ENCODE peak calls at places on chromosome 11, in ten cellular contexts. One of them, this sample, is unnamed.

GRCh38 chr11:4991066-4991465 is 3.6 kb upstream of the OR51L1 start:
- DNase-seq in sciatic nerve: no peak
- DNase-seq in NCI-H1092: no peak
- DNase-seq in effector CD8-positive, alpha-beta T cell: no peak
- DNase-seq in pulmonary artery endothelial cell: no peak
- DNase-seq in T-helper 9 cell: no peak
- DNase-seq in activated gamma-delta T cell treated with anti-CD3 and anti-CD28 coated beads, Interleukin-2, amount 50 U/mL, for 16 hours: no peak
- DNase-seq in neural crest cell: no peak
- DNase-seq in NCI-H446: no peak
- DNase-seq in CD8-positive, alpha-beta T cell: no peak
- DNase-seq in this sample: no peak

GRCh38 chr11:2691355-2691761 is 8.4 kb downstream of the KCNQ1OT1 start:
- DNase-seq in sciatic nerve: no peak
- DNase-seq in NCI-H1092: no peak
- DNase-seq in effector CD8-positive, alpha-beta T cell: no peak
- DNase-seq in pulmonary artery endothelial cell: no peak
- DNase-seq in T-helper 9 cell: no peak
- DNase-seq in activated gamma-delta T cell treated with anti-CD3 and anti-CD28 coated beads, Interleukin-2, amount 50 U/mL, for 16 hours: no peak
- DNase-seq in neural crest cell: no peak
- DNase-seq in NCI-H446: no peak
- DNase-seq in CD8-positive, alpha-beta T cell: no peak
- DNase-seq in this sample: no peak

GRCh38 chr11:62555464-62556092 is 9.0 kb upstream of the AHNAK start:
- DNase-seq in sciatic nerve: no peak
- DNase-seq in NCI-H1092: no peak
- DNase-seq in effector CD8-positive, alpha-beta T cell: peak; percentile 46
- DNase-seq in pulmonary artery endothelial cell: no peak
- DNase-seq in T-helper 9 cell: peak; percentile 59
- DNase-seq in activated gamma-delta T cell treated with anti-CD3 and anti-CD28 coated beads, Interleukin-2, amount 50 U/mL, for 16 hours: no peak
- DNase-seq in neural crest cell: no peak
- DNase-seq in NCI-H446: no peak
- DNase-seq in CD8-positive, alpha-beta T cell: peak; percentile 71
- DNase-seq in this sample: peak; percentile 74

GRCh38 chr11:3950996-3951662 is 95.7 kb downstream of the STIM1 start:
- DNase-seq in sciatic nerve: no peak
- DNase-seq in NCI-H1092: no peak
- DNase-seq in effector CD8-positive, alpha-beta T cell: no peak
- DNase-seq in pulmonary artery endothelial cell: no peak
- DNase-seq in T-helper 9 cell: no peak
- DNase-seq in activated gamma-delta T cell treated with anti-CD3 and anti-CD28 coated beads, Interleukin-2, amount 50 U/mL, for 16 hours: no peak
- DNase-seq in neural crest cell: no peak
- DNase-seq in NCI-H446: no peak
- DNase-seq in CD8-positive, alpha-beta T cell: no peak
- DNase-seq in this sample: no peak

GRCh38 chr11:12284321-12285050 is 92.9 kb upstream of the PARVA start:
- DNase-seq in sciatic nerve: no peak
- DNase-seq in NCI-H1092: no peak
- DNase-seq in effector CD8-positive, alpha-beta T cell: no peak
- DNase-seq in pulmonary artery endothelial cell: no peak
- DNase-seq in T-helper 9 cell: no peak
- DNase-seq in activated gamma-delta T cell treated with anti-CD3 and anti-CD28 coated beads, Interleukin-2, amount 50 U/mL, for 16 hours: no peak
- DNase-seq in neural crest cell: no peak
- DNase-seq in NCI-H446: no peak
- DNase-seq in CD8-positive, alpha-beta T cell: no peak
- DNase-seq in this sample: no peak

GRCh38 chr11:12290477-12290922 is 86.9 kb upstream of the PARVA start:
- DNase-seq in sciatic nerve: no peak
- DNase-seq in NCI-H1092: no peak
- DNase-seq in effector CD8-positive, alpha-beta T cell: no peak
- DNase-seq in pulmonary artery endothelial cell: no peak
- DNase-seq in T-helper 9 cell: no peak
- DNase-seq in activated gamma-delta T cell treated with anti-CD3 and anti-CD28 coated beads, Interleukin-2, amount 50 U/mL, for 16 hours: no peak
- DNase-seq in neural crest cell: no peak
- DNase-seq in NCI-H446: no peak
- DNase-seq in CD8-positive, alpha-beta T cell: no peak
- DNase-seq in this sample: no peak

GRCh38 chr11:16814410-16815046 is 76.1 kb downstream of the C11orf58 start:
- DNase-seq in sciatic nerve: no peak
- DNase-seq in NCI-H1092: no peak
- DNase-seq in effector CD8-positive, alpha-beta T cell: no peak
- DNase-seq in pulmonary artery endothelial cell: no peak
- DNase-seq in T-helper 9 cell: no peak
- DNase-seq in activated gamma-delta T cell treated with anti-CD3 and anti-CD28 coated beads, Interleukin-2, amount 50 U/mL, for 16 hours: no peak
- DNase-seq in neural crest cell: no peak
- DNase-seq in NCI-H446: no peak
- DNase-seq in CD8-positive, alpha-beta T cell: no peak
- DNase-seq in this sample: no peak

GRCh38 chr11:59944761-59945160 is 6.5 kb downstream of the OOSP1 start:
- DNase-seq in sciatic nerve: no peak
- DNase-seq in NCI-H1092: no peak
- DNase-seq in effector CD8-positive, alpha-beta T cell: no peak
- DNase-seq in pulmonary artery endothelial cell: no peak
- DNase-seq in T-helper 9 cell: no peak
- DNase-seq in activated gamma-delta T cell treated with anti-CD3 and anti-CD28 coated beads, Interleukin-2, amount 50 U/mL, for 16 hours: no peak
- DNase-seq in neural crest cell: no peak
- DNase-seq in NCI-H446: peak; percentile 77
- DNase-seq in CD8-positive, alpha-beta T cell: no peak
- DNase-seq in this sample: no peak

GRCh38 chr11:46382644-46383403 is 1.4 kb downstream of the MDK start:
- DNase-seq in sciatic nerve: no peak
- DNase-seq in NCI-H1092: peak; percentile 27
- DNase-seq in effector CD8-positive, alpha-beta T cell: no peak
- DNase-seq in pulmonary artery endothelial cell: no peak
- DNase-seq in T-helper 9 cell: no peak
- DNase-seq in activated gamma-delta T cell treated with anti-CD3 and anti-CD28 coated beads, Interleukin-2, amount 50 U/mL, for 16 hours: no peak
- DNase-seq in neural crest cell: no peak
- DNase-seq in NCI-H446: peak; percentile 42
- DNase-seq in CD8-positive, alpha-beta T cell: peak; percentile 16
- DNase-seq in this sample: no peak

GRCh38 chr11:64100345-64100744 is 64.6 kb downstream of the FLRT1 start:
- DNase-seq in sciatic nerve: no peak
- DNase-seq in NCI-H1092: peak; percentile 78
- DNase-seq in effector CD8-positive, alpha-beta T cell: no peak
- DNase-seq in pulmonary artery endothelial cell: no peak
- DNase-seq in T-helper 9 cell: no peak
- DNase-seq in activated gamma-delta T cell treated with anti-CD3 and anti-CD28 coated beads, Interleukin-2, amount 50 U/mL, for 16 hours: no peak
- DNase-seq in neural crest cell: no peak
- DNase-seq in NCI-H446: no peak
- DNase-seq in CD8-positive, alpha-beta T cell: no peak
- DNase-seq in this sample: no peak

GRCh38 chr11:2361565-2361964 is 15.5 kb upstream of the CD81 start:
- DNase-seq in sciatic nerve: no peak
- DNase-seq in NCI-H1092: no peak
- DNase-seq in effector CD8-positive, alpha-beta T cell: no peak
- DNase-seq in pulmonary artery endothelial cell: no peak
- DNase-seq in T-helper 9 cell: no peak
- DNase-seq in activated gamma-delta T cell treated with anti-CD3 and anti-CD28 coated beads, Interleukin-2, amount 50 U/mL, for 16 hours: no peak
- DNase-seq in neural crest cell: no peak
- DNase-seq in NCI-H446: no peak
- DNase-seq in CD8-positive, alpha-beta T cell: no peak
- DNase-seq in this sample: no peak

GRCh38 chr11:35785287-35786167 is 123.0 kb downstream of the TRIM44 start:
- DNase-seq in sciatic nerve: no peak
- DNase-seq in NCI-H1092: no peak
- DNase-seq in effector CD8-positive, alpha-beta T cell: no peak
- DNase-seq in pulmonary artery endothelial cell: no peak
- DNase-seq in T-helper 9 cell: no peak
- DNase-seq in activated gamma-delta T cell treated with anti-CD3 and anti-CD28 coated beads, Interleukin-2, amount 50 U/mL, for 16 hours: no peak
- DNase-seq in neural crest cell: no peak
- DNase-seq in NCI-H446: peak; percentile 5
- DNase-seq in CD8-positive, alpha-beta T cell: no peak
- DNase-seq in this sample: no peak

GRCh38 chr11:94330789-94331188 is 26.4 kb downstream of the IZUMO1R start:
- DNase-seq in sciatic nerve: no peak
- DNase-seq in NCI-H1092: no peak
- DNase-seq in effector CD8-positive, alpha-beta T cell: no peak
- DNase-seq in pulmonary artery endothelial cell: no peak
- DNase-seq in T-helper 9 cell: no peak
- DNase-seq in activated gamma-delta T cell treated with anti-CD3 and anti-CD28 coated beads, Interleukin-2, amount 50 U/mL, for 16 hours: no peak
- DNase-seq in neural crest cell: no peak
- DNase-seq in NCI-H446: no peak
- DNase-seq in CD8-positive, alpha-beta T cell: no peak
- DNase-seq in this sample: no peak

GRCh38 chr11:44596541-44597276 is 31.2 kb downstream of the CD82 start:
- DNase-seq in sciatic nerve: no peak
- DNase-seq in NCI-H1092: no peak
- DNase-seq in effector CD8-positive, alpha-beta T cell: peak; percentile 37
- DNase-seq in pulmonary artery endothelial cell: no peak
- DNase-seq in T-helper 9 cell: peak; percentile 66
- DNase-seq in activated gamma-delta T cell treated with anti-CD3 and anti-CD28 coated beads, Interleukin-2, amount 50 U/mL, for 16 hours: no peak
- DNase-seq in neural crest cell: no peak
- DNase-seq in NCI-H446: no peak
- DNase-seq in CD8-positive, alpha-beta T cell: peak; percentile 69
- DNase-seq in this sample: peak; percentile 66

GRCh38 chr11:128488471-128488870 is 98.9 kb downstream of the ETS1 start:
- DNase-seq in sciatic nerve: no peak
- DNase-seq in NCI-H1092: no peak
- DNase-seq in effector CD8-positive, alpha-beta T cell: no peak
- DNase-seq in pulmonary artery endothelial cell: no peak
- DNase-seq in T-helper 9 cell: no peak
- DNase-seq in activated gamma-delta T cell treated with anti-CD3 and anti-CD28 coated beads, Interleukin-2, amount 50 U/mL, for 16 hours: no peak
- DNase-seq in neural crest cell: no peak
- DNase-seq in NCI-H446: no peak
- DNase-seq in CD8-positive, alpha-beta T cell: peak; percentile 49
- DNase-seq in this sample: peak; percentile 38

GRCh38 chr11:69567951-69568808 is 72.8 kb upstream of the CCND1 start:
- DNase-seq in sciatic nerve: no peak
- DNase-seq in NCI-H1092: no peak
- DNase-seq in effector CD8-positive, alpha-beta T cell: no peak
- DNase-seq in pulmonary artery endothelial cell: no peak
- DNase-seq in T-helper 9 cell: no peak
- DNase-seq in activated gamma-delta T cell treated with anti-CD3 and anti-CD28 coated beads, Interleukin-2, amount 50 U/mL, for 16 hours: no peak
- DNase-seq in neural crest cell: no peak
- DNase-seq in NCI-H446: no peak
- DNase-seq in CD8-positive, alpha-beta T cell: no peak
- DNase-seq in this sample: no peak

GRCh38 chr11:128146926-128147605 is 440.3 kb downstream of the ETS1 start:
- DNase-seq in sciatic nerve: no peak
- DNase-seq in NCI-H1092: no peak
- DNase-seq in effector CD8-positive, alpha-beta T cell: no peak
- DNase-seq in pulmonary artery endothelial cell: no peak
- DNase-seq in T-helper 9 cell: no peak
- DNase-seq in activated gamma-delta T cell treated with anti-CD3 and anti-CD28 coated beads, Interleukin-2, amount 50 U/mL, for 16 hours: no peak
- DNase-seq in neural crest cell: no peak
- DNase-seq in NCI-H446: no peak
- DNase-seq in CD8-positive, alpha-beta T cell: no peak
- DNase-seq in this sample: no peak

GRCh38 chr11:130197386-130198035 is 37.9 kb downstream of the ST14 start:
- DNase-seq in sciatic nerve: no peak
- DNase-seq in NCI-H1092: no peak
- DNase-seq in effector CD8-positive, alpha-beta T cell: no peak
- DNase-seq in pulmonary artery endothelial cell: no peak
- DNase-seq in T-helper 9 cell: no peak
- DNase-seq in activated gamma-delta T cell treated with anti-CD3 and anti-CD28 coated beads, Interleukin-2, amount 50 U/mL, for 16 hours: no peak
- DNase-seq in neural crest cell: no peak
- DNase-seq in NCI-H446: no peak
- DNase-seq in CD8-positive, alpha-beta T cell: no peak
- DNase-seq in this sample: no peak

GRCh38 chr11:67303132-67303988 is at the start of gene SSH3:
- DNase-seq in sciatic nerve: peak; percentile 84
- DNase-seq in NCI-H1092: no peak
- DNase-seq in effector CD8-positive, alpha-beta T cell: peak; percentile 21
- DNase-seq in pulmonary artery endothelial cell: no peak
- DNase-seq in T-helper 9 cell: peak; percentile 40
- DNase-seq in activated gamma-delta T cell treated with anti-CD3 and anti-CD28 coated beads, Interleukin-2, amount 50 U/mL, for 16 hours: no peak
- DNase-seq in neural crest cell: no peak
- DNase-seq in NCI-H446: no peak
- DNase-seq in CD8-positive, alpha-beta T cell: peak; percentile 19
- DNase-seq in this sample: no peak

GRCh38 chr11:119618208-119618909 is 110.6 kb downstream of the NECTIN1 start:
- DNase-seq in sciatic nerve: no peak
- DNase-seq in NCI-H1092: no peak
- DNase-seq in effector CD8-positive, alpha-beta T cell: no peak
- DNase-seq in pulmonary artery endothelial cell: peak; percentile 49
- DNase-seq in T-helper 9 cell: no peak
- DNase-seq in activated gamma-delta T cell treated with anti-CD3 and anti-CD28 coated beads, Interleukin-2, amount 50 U/mL, for 16 hours: no peak
- DNase-seq in neural crest cell: no peak
- DNase-seq in NCI-H446: no peak
- DNase-seq in CD8-positive, alpha-beta T cell: no peak
- DNase-seq in this sample: no peak

GRCh38 chr11:118820412-118821357 is 29.7 kb upstream of the DDX6 start:
- DNase-seq in sciatic nerve: no peak
- DNase-seq in NCI-H1092: peak; percentile 57
- DNase-seq in effector CD8-positive, alpha-beta T cell: no peak
- DNase-seq in pulmonary artery endothelial cell: no peak
- DNase-seq in T-helper 9 cell: no peak
- DNase-seq in activated gamma-delta T cell treated with anti-CD3 and anti-CD28 coated beads, Interleukin-2, amount 50 U/mL, for 16 hours: no peak
- DNase-seq in neural crest cell: no peak
- DNase-seq in NCI-H446: peak; percentile 82
- DNase-seq in CD8-positive, alpha-beta T cell: peak; percentile 26
- DNase-seq in this sample: no peak

GRCh38 chr11:79648766-79649545 is 208.1 kb upstream of the TENM4 start:
- DNase-seq in sciatic nerve: no peak
- DNase-seq in NCI-H1092: no peak
- DNase-seq in effector CD8-positive, alpha-beta T cell: no peak
- DNase-seq in pulmonary artery endothelial cell: no peak
- DNase-seq in T-helper 9 cell: no peak
- DNase-seq in activated gamma-delta T cell treated with anti-CD3 and anti-CD28 coated beads, Interleukin-2, amount 50 U/mL, for 16 hours: no peak
- DNase-seq in neural crest cell: no peak
- DNase-seq in NCI-H446: no peak
- DNase-seq in CD8-positive, alpha-beta T cell: no peak
- DNase-seq in this sample: no peak

This sample was measured in effector CD4-positive, alpha-beta T cell.